ENCODE peak calls at places on chromosome 10, in six cellular contexts. Z is progenitor cell of endocrine pancreas; L is activated T-cell treated with anti-CD3 and anti-CD28 coated beads, Interleukin-2, amount 50 U/mL, for 24 hours; A is SW480; G is stimulated activated naive CD8-positive, alpha-beta T cell treated with anti-CD3 and anti-CD28 coated beads, Interleukin-15, amount 100 ng/mL, for 72 hours; N is germinal center. F is an unnamed sample.

GRCh38 chr10:78957471-78958039 is 111.2 kb upstream of the ZMIZ1 start:
- DNase-seq in Z (no peak), L (no peak), A (no peak), G (no peak), N (no peak), F (no peak)

GRCh38 chr10:4519691-4520402 is 306.2 kb upstream of the AKR1E2 start:
- DNase-seq in Z (no peak), L (no peak), A (peak; percentile 7), G (no peak), N (no peak), F (no peak)

GRCh38 chr10:17431871-17432311 is 22.5 kb downstream of the ST8SIA6 start:
- DNase-seq in Z (no peak), L (no peak), A (no peak), G (no peak), N (no peak), F (no peak)

GRCh38 chr10:30804478-30805055 is 175.0 kb upstream of the LYZL2 start:
- DNase-seq in Z (no peak), L (no peak), A (no peak), G (no peak), N (no peak), F (no peak)

GRCh38 chr10:31582365-31583052 is 263.5 kb downstream of the ZEB1 start:
- DNase-seq in Z (no peak), L (no peak), A (peak; percentile 39), G (no peak), N (no peak), F (no peak)

GRCh38 chr10:36573246-36573645 is 552.2 kb upstream of the ANKRD30A start:
- DNase-seq in Z (no peak), L (no peak), A (no peak), G (no peak), N (no peak), F (no peak)

GRCh38 chr10:14740684-14741247 is 33.9 kb downstream of the FAM107B start:
- DNase-seq in Z (no peak), L (no peak), A (no peak), G (no peak), N (peak; percentile 79), F (no peak)

GRCh38 chr10:111107846-111108245 is 31.0 kb downstream of the ADRA2A start:
- DNase-seq in Z (no peak), L (no peak), A (no peak), G (no peak), N (no peak), F (no peak)

GRCh38 chr10:32346551-32347362 is at the start of gene EPC1:
- DNase-seq in Z (peak; percentile 71), L (peak; percentile 92), A (peak; percentile 81), G (peak; percentile 88), N (peak; percentile 96), F (peak; percentile 87)

GRCh38 chr10:113264333-113265131 is 288.3 kb upstream of the HABP2 start:
- DNase-seq in Z (peak; percentile 20), L (no peak), A (no peak), G (no peak), N (no peak), F (no peak)

GRCh38 chr10:8298871-8299570 is 244.5 kb downstream of the GATA3 start:
- DNase-seq in Z (no peak), L (no peak), A (no peak), G (no peak), N (no peak), F (no peak)

GRCh38 chr10:60417898-60418297 is 28.2 kb upstream of the ANK3 start:
- DNase-seq in Z (no peak), L (no peak), A (no peak), G (no peak), N (no peak), F (no peak)

GRCh38 chr10:8534089-8534488 is 479.6 kb downstream of the GATA3 start:
- DNase-seq in Z (no peak), L (no peak), A (no peak), G (no peak), N (no peak), F (no peak)

GRCh38 chr10:35758086-35758485 is 116.0 kb upstream of the FZD8 start:
- DNase-seq in Z (no peak), L (no peak), A (no peak), G (no peak), N (no peak), F (no peak)

F was measured in mesothelial cell of epicardium.